ENCODE peak calls at places on chromosome 16, in nine cellular contexts. One of them, this sample, is unnamed.

GRCh38 chr16:1938316-1938715 is 4.7 kb downstream of the MSRB1 start:
- DNase-seq in neural progenitor cell: no peak
- DNase-seq in DND-41: no peak
- DNase-seq in HCT116: no peak
- DNase-seq in IMR-90: no peak
- DNase-seq in mesenchymal stem cell: no peak
- DNase-seq in neuronal stem cell: no peak
- DNase-seq in endothelial cell of umbilical vein: no peak
- DNase-seq in OCI-LY7: no peak
- DNase-seq in this sample: no peak

GRCh38 chr16:84647830-84648594 is at the start of gene KLHL36:
- DNase-seq in neural progenitor cell: peak; percentile 52
- DNase-seq in DND-41: peak; percentile 67
- DNase-seq in HCT116: no peak
- DNase-seq in IMR-90: no peak
- DNase-seq in mesenchymal stem cell: peak; percentile 54
- DNase-seq in neuronal stem cell: peak; percentile 21
- DNase-seq in endothelial cell of umbilical vein: peak; percentile 33
- DNase-seq in OCI-LY7: peak; percentile 67
- DNase-seq in this sample: no peak

GRCh38 chr16:4309833-4310266 is 6.0 kb upstream of the GLIS2 start:
- DNase-seq in neural progenitor cell: peak; percentile 87
- DNase-seq in DND-41: peak; percentile 51
- DNase-seq in HCT116: peak; percentile 61
- DNase-seq in IMR-90: peak; percentile 93
- DNase-seq in mesenchymal stem cell: peak; percentile 95
- DNase-seq in neuronal stem cell: no peak
- DNase-seq in endothelial cell of umbilical vein: peak; percentile 86
- DNase-seq in OCI-LY7: peak; percentile 83
- DNase-seq in this sample: peak; percentile 75

GRCh38 chr16:83813818-83814653 is 6.3 kb downstream of the HSBP1 start:
- DNase-seq in neural progenitor cell: peak; percentile 73
- DNase-seq in DND-41: no peak
- DNase-seq in HCT116: no peak
- DNase-seq in IMR-90: peak; percentile 80
- DNase-seq in mesenchymal stem cell: peak; percentile 86
- DNase-seq in neuronal stem cell: peak; percentile 50
- DNase-seq in endothelial cell of umbilical vein: peak; percentile 70
- DNase-seq in OCI-LY7: peak; percentile 14
- DNase-seq in this sample: peak; percentile 73

GRCh38 chr16:67184453-67185002 is 765 bp upstream of the MATCAP1 start:
- DNase-seq in neural progenitor cell: peak; percentile 56
- DNase-seq in DND-41: no peak
- DNase-seq in HCT116: no peak
- DNase-seq in IMR-90: no peak
- DNase-seq in mesenchymal stem cell: no peak
- DNase-seq in neuronal stem cell: no peak
- DNase-seq in endothelial cell of umbilical vein: no peak
- DNase-seq in OCI-LY7: no peak
- DNase-seq in this sample: no peak

GRCh38 chr16:86063696-86064405 is 164.9 kb downstream of the IRF8 start:
- DNase-seq in neural progenitor cell: no peak
- DNase-seq in DND-41: no peak
- DNase-seq in HCT116: no peak
- DNase-seq in IMR-90: no peak
- DNase-seq in mesenchymal stem cell: no peak
- DNase-seq in neuronal stem cell: no peak
- DNase-seq in endothelial cell of umbilical vein: no peak
- DNase-seq in OCI-LY7: no peak
- DNase-seq in this sample: no peak

GRCh38 chr16:66972983-66973382 is 11.9 kb downstream of the CES3 start:
- DNase-seq in neural progenitor cell: peak; percentile 13
- DNase-seq in DND-41: no peak
- DNase-seq in HCT116: no peak
- DNase-seq in IMR-90: no peak
- DNase-seq in mesenchymal stem cell: no peak
- DNase-seq in neuronal stem cell: no peak
- DNase-seq in endothelial cell of umbilical vein: no peak
- DNase-seq in OCI-LY7: no peak
- DNase-seq in this sample: no peak

GRCh38 chr16:65936096-65936495 is 430.4 kb upstream of the CDH5 start:
- DNase-seq in neural progenitor cell: no peak
- DNase-seq in DND-41: no peak
- DNase-seq in HCT116: no peak
- DNase-seq in IMR-90: peak; percentile 40
- DNase-seq in mesenchymal stem cell: peak; percentile 27
- DNase-seq in neuronal stem cell: no peak
- DNase-seq in endothelial cell of umbilical vein: no peak
- DNase-seq in OCI-LY7: no peak
- DNase-seq in this sample: peak; percentile 44

GRCh38 chr16:66250686-66251405 is 115.6 kb upstream of the CDH5 start:
- DNase-seq in neural progenitor cell: no peak
- DNase-seq in DND-41: no peak
- DNase-seq in HCT116: no peak
- DNase-seq in IMR-90: peak; percentile 73
- DNase-seq in mesenchymal stem cell: peak; percentile 81
- DNase-seq in neuronal stem cell: no peak
- DNase-seq in endothelial cell of umbilical vein: no peak
- DNase-seq in OCI-LY7: no peak
- DNase-seq in this sample: peak; percentile 50

GRCh38 chr16:4414187-4414909 is 2.0 kb downstream of the CORO7 start:
- DNase-seq in neural progenitor cell: no peak
- DNase-seq in DND-41: no peak
- DNase-seq in HCT116: no peak
- DNase-seq in IMR-90: no peak
- DNase-seq in mesenchymal stem cell: peak; percentile 48
- DNase-seq in neuronal stem cell: no peak
- DNase-seq in endothelial cell of umbilical vein: no peak
- DNase-seq in OCI-LY7: peak; percentile 59
- DNase-seq in this sample: no peak

GRCh38 chr16:71358464-71359031 is at the start of gene CALB2:
- DNase-seq in neural progenitor cell: peak; percentile 90
- DNase-seq in DND-41: no peak
- DNase-seq in HCT116: no peak
- DNase-seq in IMR-90: peak; percentile 20
- DNase-seq in mesenchymal stem cell: peak; percentile 51
- DNase-seq in neuronal stem cell: peak; percentile 76
- DNase-seq in endothelial cell of umbilical vein: peak; percentile 47
- DNase-seq in OCI-LY7: peak; percentile 42
- DNase-seq in this sample: no peak

DNA sequence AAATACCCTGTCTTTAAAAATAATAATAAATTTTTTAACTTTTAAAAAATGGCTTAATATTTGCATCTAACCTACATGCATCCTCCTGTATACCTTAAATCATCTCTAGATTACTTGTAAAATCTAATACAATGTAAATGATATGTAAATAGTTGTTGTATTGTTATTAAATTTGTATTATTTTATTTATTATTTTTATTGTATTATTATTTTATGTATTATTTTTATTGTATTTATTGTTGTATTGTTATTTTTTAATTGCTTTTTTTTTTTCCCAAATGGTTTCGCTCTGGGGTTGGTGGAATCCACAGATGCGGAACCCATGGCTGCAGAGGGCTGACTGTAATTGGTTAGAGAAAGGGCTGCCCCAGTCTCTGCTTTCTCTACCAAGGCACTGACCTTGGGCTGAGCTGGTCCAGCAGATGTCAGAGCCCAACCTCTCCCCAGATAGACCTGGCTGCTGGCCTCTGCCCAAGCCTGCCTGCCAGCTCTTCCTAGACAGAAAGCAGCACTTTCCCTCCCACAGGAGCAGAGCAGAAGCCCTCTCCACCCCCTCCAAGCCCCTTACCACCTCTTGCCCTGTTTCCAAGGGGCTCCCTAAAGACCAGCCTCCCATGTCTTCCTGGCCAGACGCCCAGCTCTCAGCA is 183.8 kb downstream of the GSG1L start:
- DNase-seq in neural progenitor cell: no peak
- DNase-seq in DND-41: no peak
- DNase-seq in HCT116: no peak
- DNase-seq in IMR-90: no peak
- DNase-seq in mesenchymal stem cell: no peak
- DNase-seq in neuronal stem cell: no peak
- DNase-seq in endothelial cell of umbilical vein: no peak
- DNase-seq in OCI-LY7: no peak
- DNase-seq in this sample: no peak
- H3K4me2 ChIP-seq in neural progenitor cell: peak overlapping the region; percentile 18
- H3K4me2 ChIP-seq in DND-41: no peak overlapping the region
- H3K4me2 ChIP-seq in HCT116: no peak overlapping the region
- H3K4me2 ChIP-seq in IMR-90: no peak overlapping the region
- H3K4me2 ChIP-seq in mesenchymal stem cell: no peak overlapping the region
- H3K4me2 ChIP-seq in neuronal stem cell: no peak overlapping the region
- H3K4me2 ChIP-seq in endothelial cell of umbilical vein: no peak overlapping the region
- H3K4me2 ChIP-seq in OCI-LY7: no peak overlapping the region
- H3K4me2 ChIP-seq in this sample: no peak overlapping the region

GRCh38 chr16:54647731-54648221 is 282.9 kb upstream of the IRX5 start:
- DNase-seq in neural progenitor cell: no peak
- DNase-seq in DND-41: no peak
- DNase-seq in HCT116: no peak
- DNase-seq in IMR-90: no peak
- DNase-seq in mesenchymal stem cell: no peak
- DNase-seq in neuronal stem cell: no peak
- DNase-seq in endothelial cell of umbilical vein: no peak
- DNase-seq in OCI-LY7: no peak
- DNase-seq in this sample: peak; percentile 75
- H2AFZ ChIP-seq in neural progenitor cell: no peak overlapping the region
- H2AFZ ChIP-seq in DND-41: no peak overlapping the region
- H2AFZ ChIP-seq in HCT116: no peak overlapping the region
- H2AFZ ChIP-seq in IMR-90: no peak overlapping the region
- H2AFZ ChIP-seq in mesenchymal stem cell: no peak overlapping the region
- H2AFZ ChIP-seq in neuronal stem cell: peak overlapping the region; percentile 2
- H2AFZ ChIP-seq in endothelial cell of umbilical vein: no peak overlapping the region
- H2AFZ ChIP-seq in OCI-LY7: no peak overlapping the region
- H2AFZ ChIP-seq in this sample: no peak overlapping the region

GRCh38 chr16:48435319-48435682 is 50.1 kb upstream of the SIAH1 start:
- DNase-seq in neural progenitor cell: no peak
- DNase-seq in DND-41: no peak
- DNase-seq in HCT116: no peak
- DNase-seq in IMR-90: no peak
- DNase-seq in mesenchymal stem cell: no peak
- DNase-seq in neuronal stem cell: no peak
- DNase-seq in endothelial cell of umbilical vein: no peak
- DNase-seq in OCI-LY7: peak; percentile 30
- DNase-seq in this sample: no peak
- H3K4me2 ChIP-seq in neural progenitor cell: no peak overlapping the region
- H3K4me2 ChIP-seq in DND-41: no peak overlapping the region
- H3K4me2 ChIP-seq in HCT116: no peak overlapping the region
- H3K4me2 ChIP-seq in IMR-90: no peak overlapping the region
- H3K4me2 ChIP-seq in mesenchymal stem cell: no peak overlapping the region
- H3K4me2 ChIP-seq in neuronal stem cell: no peak overlapping the region
- H3K4me2 ChIP-seq in endothelial cell of umbilical vein: no peak overlapping the region
- H3K4me2 ChIP-seq in OCI-LY7: peak overlapping the region; percentile 55
- H3K4me2 ChIP-seq in this sample: no peak overlapping the region

DNA sequence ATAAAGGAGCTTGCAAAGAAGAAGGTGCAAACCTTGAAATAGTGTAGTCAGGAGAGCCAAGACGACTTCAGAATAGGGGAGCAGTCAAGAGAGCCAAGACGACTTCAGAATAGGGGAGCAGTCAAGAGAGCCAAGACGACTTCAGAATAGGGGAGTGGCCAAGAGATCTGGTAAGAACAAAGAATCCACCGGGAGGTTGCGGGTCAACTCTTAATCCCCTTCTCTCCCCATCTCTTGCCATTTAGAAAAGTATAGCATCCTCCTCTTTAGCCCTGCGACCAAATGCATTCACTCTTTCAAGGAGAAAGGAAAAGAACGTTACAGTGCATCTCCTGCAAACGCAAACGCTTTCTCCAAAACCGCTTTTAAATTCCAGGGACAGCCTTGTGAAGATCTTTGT is 708 bp downstream of the KNOP1 start:
- DNase-seq in neural progenitor cell: peak; percentile 76
- DNase-seq in DND-41: peak; percentile 9
- DNase-seq in HCT116: no peak
- DNase-seq in IMR-90: peak; percentile 8
- DNase-seq in mesenchymal stem cell: no peak
- DNase-seq in neuronal stem cell: peak; percentile 30
- DNase-seq in endothelial cell of umbilical vein: no peak
- DNase-seq in OCI-LY7: peak; percentile 11
- DNase-seq in this sample: no peak
- H2AFZ ChIP-seq in neural progenitor cell: peak overlapping the region; percentile 100
- H2AFZ ChIP-seq in DND-41: peak overlapping the region; percentile 89
- H2AFZ ChIP-seq in HCT116: no peak overlapping the region
- H2AFZ ChIP-seq in IMR-90: peak overlapping the region; percentile 97
- H2AFZ ChIP-seq in mesenchymal stem cell: no peak overlapping the region
- H2AFZ ChIP-seq in neuronal stem cell: peak overlapping the region; percentile 98
- H2AFZ ChIP-seq in endothelial cell of umbilical vein: peak overlapping the region; percentile 81
- H2AFZ ChIP-seq in OCI-LY7: peak overlapping the region; percentile 67
- H2AFZ ChIP-seq in this sample: peak overlapping the region; percentile 100

DNA sequence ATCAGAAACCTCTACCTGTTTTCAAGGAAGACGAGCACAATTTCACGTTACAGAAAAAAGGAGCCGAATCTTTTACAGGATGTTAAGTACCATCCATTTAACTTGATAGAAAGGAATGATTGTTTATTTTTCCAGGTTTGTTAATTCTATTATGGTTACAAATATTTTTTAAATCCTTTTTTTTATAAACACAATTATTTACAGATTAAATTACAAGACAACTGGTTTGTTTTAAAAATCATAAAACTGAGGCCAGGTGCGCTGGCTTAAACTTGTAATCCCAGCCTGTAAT is 18.2 kb downstream of the ZNF213 start:
- DNase-seq in neural progenitor cell: no peak
- DNase-seq in DND-41: no peak
- DNase-seq in HCT116: no peak
- DNase-seq in IMR-90: no peak
- DNase-seq in mesenchymal stem cell: no peak
- DNase-seq in neuronal stem cell: no peak
- DNase-seq in endothelial cell of umbilical vein: no peak
- DNase-seq in OCI-LY7: no peak
- DNase-seq in this sample: no peak
- H3K4me2 ChIP-seq in neural progenitor cell: peak overlapping the region; percentile 73
- H3K4me2 ChIP-seq in DND-41: peak overlapping the region; percentile 80
- H3K4me2 ChIP-seq in HCT116: peak overlapping the region; percentile 86
- H3K4me2 ChIP-seq in IMR-90: no peak overlapping the region
- H3K4me2 ChIP-seq in mesenchymal stem cell: no peak overlapping the region
- H3K4me2 ChIP-seq in neuronal stem cell: no peak overlapping the region
- H3K4me2 ChIP-seq in endothelial cell of umbilical vein: no peak overlapping the region
- H3K4me2 ChIP-seq in OCI-LY7: peak overlapping the region; percentile 94
- H3K4me2 ChIP-seq in this sample: no peak overlapping the region

DNA sequence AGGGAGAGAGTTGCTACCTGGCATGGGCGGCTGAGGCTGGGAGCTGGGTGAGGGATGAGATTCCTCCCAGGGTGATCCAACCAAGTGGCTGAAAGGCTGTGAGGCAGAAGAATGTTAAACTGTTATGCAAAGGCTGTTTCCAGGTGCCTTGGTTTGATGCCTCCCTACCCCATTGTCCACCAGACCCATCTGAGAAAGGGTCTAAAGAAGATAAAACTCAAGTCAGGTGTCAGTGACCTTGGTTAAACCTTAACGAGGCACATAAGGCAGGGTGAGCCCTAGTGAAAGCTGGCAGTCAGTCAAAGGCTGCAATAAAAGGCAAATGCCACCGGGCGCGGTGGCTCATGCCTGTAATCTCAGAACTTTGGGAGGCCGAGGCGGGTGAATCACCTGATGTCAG is 23.8 kb downstream of the LDHD start:
- DNase-seq in neural progenitor cell: no peak
- DNase-seq in DND-41: no peak
- DNase-seq in HCT116: no peak
- DNase-seq in IMR-90: no peak
- DNase-seq in mesenchymal stem cell: no peak
- DNase-seq in neuronal stem cell: no peak
- DNase-seq in endothelial cell of umbilical vein: no peak
- DNase-seq in OCI-LY7: no peak
- DNase-seq in this sample: no peak
- H2AFZ ChIP-seq in neural progenitor cell: no peak overlapping the region
- H2AFZ ChIP-seq in DND-41: no peak overlapping the region
- H2AFZ ChIP-seq in HCT116: no peak overlapping the region
- H2AFZ ChIP-seq in IMR-90: no peak overlapping the region
- H2AFZ ChIP-seq in mesenchymal stem cell: no peak overlapping the region
- H2AFZ ChIP-seq in neuronal stem cell: no peak overlapping the region
- H2AFZ ChIP-seq in endothelial cell of umbilical vein: no peak overlapping the region
- H2AFZ ChIP-seq in OCI-LY7: no peak overlapping the region
- H2AFZ ChIP-seq in this sample: no peak overlapping the region

GRCh38 chr16:69644790-69645189 is 79.0 kb downstream of the NFAT5 start:
- DNase-seq in neural progenitor cell: no peak
- DNase-seq in DND-41: no peak
- DNase-seq in HCT116: no peak
- DNase-seq in IMR-90: no peak
- DNase-seq in mesenchymal stem cell: no peak
- DNase-seq in neuronal stem cell: no peak
- DNase-seq in endothelial cell of umbilical vein: no peak
- DNase-seq in OCI-LY7: no peak
- DNase-seq in this sample: no peak
- H3K4me2 ChIP-seq in neural progenitor cell: no peak overlapping the region
- H3K4me2 ChIP-seq in DND-41: no peak overlapping the region
- H3K4me2 ChIP-seq in HCT116: no peak overlapping the region
- H3K4me2 ChIP-seq in IMR-90: no peak overlapping the region
- H3K4me2 ChIP-seq in mesenchymal stem cell: no peak overlapping the region
- H3K4me2 ChIP-seq in neuronal stem cell: no peak overlapping the region
- H3K4me2 ChIP-seq in endothelial cell of umbilical vein: peak overlapping the region; percentile 11
- H3K4me2 ChIP-seq in OCI-LY7: no peak overlapping the region
- H3K4me2 ChIP-seq in this sample: no peak overlapping the region